ENCODE peak calls at places on chromosomes 12 and 14, in eight cellular contexts. C is CD8-positive, alpha-beta T cell; P is pancreas; E is aorta; D is lower lobe of right lung; N is keratinocyte; H is OCI-LY7; L is psoas muscle. W is an unnamed sample. For H3K4me1 and H3K36me3, the result is how much of the 10 kb centered on the place peaks cover.

GRCh38 chr12:87428701-87429277 is 600.4 kb downstream of the C12orf50 start:
- DNase-seq in C (no peak), N (no peak), L (no peak), H (no peak), D (no peak), E (no peak), P (no peak), W (peak)

GRCh38 chr12:6767592-6768384 is 1.6 kb downstream of the PTMS start:
- DNase-seq in L (no peak), P (no peak), D (no peak), H (no peak), E (no peak), N (no peak), C (no peak), W (no peak)

GRCh38 chr14:74673768-74674167 is 39.1 kb downstream of the AREL1 start:
- DNase-seq in N (no peak), L (no peak), P (no peak), H (no peak), C (no peak), E (no peak), D (no peak), W (no peak)

GRCh38 chr12:57983150-57983857 is 41.9 kb downstream of the ATP23 start:
- DNase-seq in P (peak), E (no peak), N (peak), D (no peak), C (no peak), H (peak), L (no peak), W (peak)

GRCh38 chr14:100714205-100714781 is 12.4 kb upstream of the DLK1 start:
- DNase-seq in N (no peak), H (peak), E (no peak), D (no peak), L (peak), C (no peak), P (no peak), W (peak)

GRCh38 chr12:96878704-96879103 is 28.4 kb upstream of the NEDD1 start:
- DNase-seq in P (no peak), N (no peak), H (no peak), L (no peak), E (no peak), D (no peak), C (no peak), W (no peak)

GRCh38 chr12:114063435-114063834 is 97.3 kb upstream of the RBM19 start:
- DNase-seq in P (no peak), E (no peak), L (no peak), H (no peak), D (no peak), C (no peak), N (no peak), W (no peak)

GRCh38 chr12:2551097-2551496 is 243.7 kb upstream of the FKBP4 start:
- DNase-seq in H (no peak), E (no peak), C (no peak), D (no peak), N (no peak), P (no peak), L (no peak), W (no peak)

GRCh38 chr12:114414031-114414865 is 8.3 kb upstream of the TBX5 start:
- DNase-seq in L (no peak), C (no peak), E (no peak), P (no peak), N (no peak), D (no peak), H (no peak), W (no peak)

GRCh38 chr12:91833780-91834359 is 311.8 kb downstream of the BTG1 start:
- DNase-seq in D (no peak), C (no peak), P (no peak), H (no peak), L (no peak), E (no peak), N (no peak), W (no peak)

GRCh38 chr14:99472937-99473336 is 7.7 kb downstream of the SETD3 start:
- DNase-seq in E (no peak), N (no peak), H (no peak), C (no peak), L (no peak), P (no peak), D (no peak), W (no peak)

GRCh38 chr14:72416892-72417291 is 477.0 kb downstream of the DPF3 start:
- DNase-seq in D (no peak), N (no peak), E (no peak), C (no peak), L (no peak), P (no peak), H (peak), W (no peak)

GRCh38 chr12:77049767-77050353 is 15.5 kb downstream of the E2F7 start:
- DNase-seq in D (no peak), N (peak), E (no peak), L (no peak), P (no peak), H (peak), C (no peak), W (peak)

GRCh38 chr14:75334191-75335051 is 55.8 kb downstream of the FOS start:
- DNase-seq in P (no peak), D (peak), H (no peak), L (peak), N (no peak), C (peak), E (no peak), W (peak)

GRCh38 chr12:88985631-88986030 is 366.7 kb downstream of the DUSP6 start:
- DNase-seq in L (no peak), H (no peak), D (no peak), N (no peak), P (no peak), C (no peak), E (no peak), W (no peak)

GRCh38 chr14:95741051-95741490 is 27.1 kb upstream of the TCL1A start:
- DNase-seq in N (no peak), D (no peak), E (no peak), L (no peak), C (no peak), H (no peak), P (no peak), W (no peak)

GRCh38 chr14:34496007-34496678 is 34.1 kb upstream of the SPTSSA start:
- DNase-seq in L (peak), C (no peak), E (no peak), N (no peak), H (no peak), P (no peak), D (no peak), W (no peak)

GRCh38 chr14:94542111-94542810 is 19.0 kb upstream of the SERPINA4 start:
- DNase-seq in L (no peak), E (no peak), H (no peak), D (no peak), N (peak), C (no peak), P (no peak), W (no peak)

GRCh38 chr14:24054324-24054641 is 2.5 kb downstream of the CARMIL3 start:
- DNase-seq in P (no peak), H (no peak), D (no peak), C (no peak), N (no peak), E (no peak), L (no peak), W (no peak)

GRCh38 chr12:8823565-8824300 is 1.3 kb downstream of the A2ML1 start:
- DNase-seq in H (peak), P (no peak), N (no peak), L (no peak), D (no peak), C (no peak), E (no peak), W (peak)

GRCh38 chr12:93569656-93570551 is 2.6 kb upstream of the SOCS2 start:
- DNase-seq in E (peak), H (peak), D (peak), L (peak), C (peak), N (no peak), P (peak), W (peak)

GRCh38 chr12:106195638-106196037 is 52.2 kb downstream of the CKAP4 start:
- DNase-seq in H (no peak), L (peak), C (no peak), D (no peak), P (peak), E (peak), N (no peak), W (peak)

GRCh38 chr12:49673446-49674317 is 33.5 kb downstream of the FMNL3 start:
- DNase-seq in E (peak), P (peak), C (no peak), N (no peak), L (peak), H (no peak), D (peak), W (peak)

GRCh38 chr12:75553398-75553797 is 42.0 kb upstream of the KRR1 start:
- DNase-seq in H (no peak), N (no peak), E (no peak), P (no peak), D (no peak), L (no peak), C (no peak), W (no peak)

GRCh38 chr14:104419865-104420458 is 159.6 kb upstream of the C14orf180 start:
- DNase-seq in L (no peak), E (no peak), P (no peak), H (no peak), D (no peak), N (no peak), C (no peak), W (no peak)

GRCh38 chr12:82866946-82867345 is 180.2 kb downstream of the TMTC2 start:
- DNase-seq in N (no peak), H (no peak), E (no peak), P (no peak), D (no peak), C (no peak), L (no peak), W (no peak)

GRCh38 chr14:97824218-97824617 is 1027.0 kb downstream of the VRK1 start:
- DNase-seq in C (no peak), D (no peak), L (no peak), H (peak), E (no peak), P (no peak), N (no peak), W (no peak)

GRCh38 chr12:1611775-1612174 is 17.3 kb upstream of the WNT5B start:
- DNase-seq in P (no peak), L (no peak), C (no peak), N (no peak), H (no peak), D (no peak), E (no peak), W (no peak)

GRCh38 chr14:55126932-55127490 is 2.0 kb upstream of the LGALS3 start:
- DNase-seq in C (no peak), D (no peak), L (no peak), E (no peak), H (no peak), N (no peak), P (no peak), W (no peak)

GRCh38 chr12:132660047-132660446 is 27.1 kb downstream of the POLE start:
- DNase-seq in H (no peak), D (no peak), L (no peak), C (no peak), P (no peak), E (peak), N (no peak), W (no peak)

GRCh38 chr12:2322554-2323120 is 269.9 kb downstream of the CACNA1C start:
- DNase-seq in L (no peak), E (no peak), N (no peak), P (no peak), C (no peak), D (no peak), H (no peak), W (no peak)

GRCh38 chr14:104395941-104396681 is 183.5 kb upstream of the C14orf180 start:
- DNase-seq in C (no peak), P (no peak), D (no peak), L (no peak), H (peak), E (peak), N (no peak), W (peak)

GRCh38 chr14:33742166-33742565 is 208.7 kb downstream of the EGLN3 start:
- DNase-seq in H (no peak), E (no peak), C (no peak), D (no peak), N (no peak), P (no peak), L (no peak), W (no peak)

DNA sequence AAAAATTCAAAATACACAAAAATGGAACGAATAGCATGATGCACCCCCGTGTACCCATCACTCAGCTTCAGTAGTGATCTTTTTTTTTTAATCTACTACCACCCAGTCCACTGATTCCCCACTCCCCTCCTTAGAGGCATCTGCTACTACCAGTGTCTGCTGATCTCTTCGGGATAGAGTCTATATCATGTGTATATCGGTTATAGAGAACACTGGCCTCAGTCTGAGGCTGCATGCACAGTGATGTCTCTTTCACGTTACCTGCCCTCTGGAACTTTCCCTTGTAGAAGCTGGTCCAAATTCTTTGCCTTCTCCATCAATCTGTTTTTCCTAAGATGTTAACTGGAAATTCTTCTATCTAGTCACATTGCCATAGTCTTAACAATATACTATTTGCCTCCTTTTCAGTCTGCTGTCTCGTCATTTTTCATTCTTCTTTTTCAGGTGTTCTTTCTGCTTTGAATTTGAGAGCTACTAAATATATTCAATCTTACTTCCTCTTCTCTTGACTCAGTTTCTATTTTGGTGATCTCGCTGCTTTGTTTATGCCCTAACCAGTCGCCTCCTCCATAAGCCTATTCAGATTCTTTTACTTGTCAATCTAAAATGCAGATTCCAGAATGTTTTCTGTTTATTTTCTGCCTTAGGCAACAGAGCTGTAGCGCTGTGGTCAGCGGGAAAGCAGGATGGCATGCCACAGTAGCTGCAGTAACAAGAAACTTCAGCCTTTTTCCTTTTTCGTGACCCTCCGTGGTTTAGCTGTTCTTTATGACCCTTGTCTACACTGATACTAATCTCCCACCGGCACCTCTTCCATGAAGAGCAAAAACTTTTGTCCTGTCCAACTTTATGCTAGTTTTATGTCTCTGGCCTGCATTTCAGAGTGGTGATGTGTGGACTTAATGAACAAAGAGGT is 67.0 kb downstream of the FBXW8 start:
- DNase-seq in C (no peak), E (no peak), N (no peak), P (no peak), D (no peak), H (peak), L (no peak), W (no peak)
- H3K4me1 ChIP-seq in C (under half), E (under half), N (under half), P (under half), D (under half), H (half or more), L (under half), W (under half)

DNA sequence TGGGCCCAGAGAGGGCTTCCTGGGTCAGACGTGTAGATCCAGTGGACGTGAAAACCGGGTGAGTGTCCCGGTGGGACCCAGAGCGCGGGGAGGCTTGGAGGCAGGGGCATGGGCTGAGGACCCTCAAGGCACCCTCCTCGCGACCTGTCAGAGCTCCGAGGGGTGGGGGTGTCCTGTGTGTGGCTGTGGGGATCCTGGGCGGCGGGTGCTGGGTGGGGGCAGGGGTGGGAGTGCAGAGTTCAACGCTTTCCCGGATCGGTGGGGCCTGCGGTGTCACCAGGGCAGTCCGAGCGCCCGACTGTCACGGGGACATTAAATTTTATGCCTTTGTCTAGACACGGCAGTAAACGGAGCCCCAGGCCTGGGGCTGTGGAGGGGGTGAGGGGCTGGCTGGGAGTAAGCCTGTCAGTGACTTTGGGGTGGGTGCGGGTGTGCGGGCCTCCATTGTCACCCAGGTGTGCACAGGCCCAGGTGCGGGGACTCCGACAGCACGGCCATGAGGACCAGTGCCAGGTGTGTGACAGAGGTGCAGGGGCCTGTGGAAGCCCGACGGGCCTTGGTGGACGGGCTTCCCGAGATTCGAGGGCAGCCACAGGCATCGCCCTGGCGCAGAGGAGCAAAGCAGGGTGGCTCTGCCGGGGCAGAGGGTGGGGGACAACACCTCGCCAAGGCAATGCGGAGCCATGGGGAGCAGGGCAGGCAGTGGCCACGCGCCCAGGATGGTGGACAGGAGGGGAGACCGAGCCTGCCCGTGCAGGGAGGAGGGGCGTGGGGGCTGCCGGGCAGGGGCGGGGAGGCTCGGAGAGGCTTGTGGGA is 1.2 kb downstream of the TMEM121 start:
- DNase-seq in L (no peak), D (no peak), H (no peak), E (no peak), C (no peak), N (no peak), P (no peak), W (no peak)
- H3K27ac ChIP-seq in L (no peak), D (peak), H (no peak), E (no peak), C (no peak), N (no peak), P (peak), W (no peak)

GRCh38 chr12:121811434-121812319 is 7.9 kb downstream of the SETD1B start:
- DNase-seq in E (peak), D (peak), P (peak), N (no peak), C (peak), L (peak), H (peak), W (peak)
- H3K36me3 ChIP-seq in E (under half), D (half or more), P (under half), N (under half), C (under half), L (half or more), H (half or more), W (half or more)

DNA sequence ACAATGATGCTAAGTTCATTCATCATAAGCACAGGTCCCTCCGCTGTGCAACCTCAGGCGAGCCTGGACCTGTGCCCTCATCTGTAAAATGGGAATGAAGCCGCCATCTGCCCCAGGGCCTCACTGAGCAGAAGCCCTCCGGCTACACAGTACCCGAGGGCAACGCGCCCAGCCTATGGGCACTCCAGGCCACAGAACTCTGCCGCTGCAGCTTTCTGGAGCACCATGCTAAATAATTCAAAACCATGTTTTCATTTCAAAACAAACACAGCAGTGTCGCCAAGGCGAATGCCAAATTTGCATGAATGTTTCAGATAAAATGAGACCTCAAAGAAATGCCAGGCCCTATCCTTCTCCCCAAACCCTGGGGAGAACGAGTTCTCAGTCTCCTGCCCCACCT is 4.0 kb downstream of the NCOR2 start:
- DNase-seq in H (no peak), C (no peak), D (no peak), N (no peak), L (no peak), P (no peak), E (peak), W (no peak)
- H3K4me1 ChIP-seq in H (under half), C (under half), D (half or more), N (under half), L (half or more), P (under half), E (under half), W (under half)

GRCh38 chr12:16603916-16604575 is 1.9 kb downstream of the LMO3 start:
- DNase-seq in C (no peak), H (peak), E (no peak), N (no peak), L (no peak), D (no peak), P (no peak), W (no peak)
- H3K27ac ChIP-seq in C (no peak), H (no peak), E (no peak), N (no peak), L (no peak), D (peak), P (peak), W (no peak)

W was measured in adrenal gland.